ENCODE peak calls at places on chromosomes 5 and 9, in ten cellular contexts. X is mesendoderm; S is trophoblast cell; I is Peyer's patch; N is uterus; Z is psoas muscle; A is CD4-positive, alpha-beta memory T cell; L is A549; E is cardiac muscle cell; H is aorta. V is an unnamed sample. For H3K4me1, the result is how much of the 10 kb centered on the place peaks cover.

GRCh38 chr5:42799668-42800114 is 12.0 kb downstream of the SELENOP start:
- DNase-seq in L (no peak), H (no peak), N (no peak), A (no peak), S (no peak), E (no peak), X (no peak), I (no peak), Z (no peak), V (no peak)

GRCh38 chr5:119613937-119614336 is 15.4 kb upstream of the FAM170A start:
- DNase-seq in S (no peak), A (no peak), Z (no peak), E (no peak), N (no peak), X (no peak), H (no peak), I (no peak), L (no peak), V (no peak)

GRCh38 chr5:123785160-123786001 is 273.4 kb downstream of the CSNK1G3 start:
- DNase-seq in S (peak), A (no peak), N (peak), L (no peak), I (no peak), Z (no peak), X (no peak), H (no peak), E (peak), V (peak)

GRCh38 chr9:109894921-109895758 is 115.1 kb downstream of the PALM2AKAP2 start:
- DNase-seq in Z (no peak), E (no peak), X (no peak), N (no peak), H (no peak), I (no peak), L (no peak), S (no peak), A (no peak), V (no peak)

GRCh38 chr5:28862137-28862859 is 1823.9 kb upstream of the CDH9 start:
- DNase-seq in N (no peak), X (peak), I (no peak), Z (no peak), L (peak), S (no peak), E (no peak), A (no peak), H (no peak), V (no peak)

GRCh38 chr9:74755355-74755754 is 132.4 kb downstream of the TRPM6 start:
- DNase-seq in E (no peak), L (no peak), A (no peak), N (no peak), S (no peak), Z (no peak), X (no peak), I (no peak), H (no peak), V (no peak)

GRCh38 chr5:43041131-43041668 is 1.1 kb upstream of the ANXA2R start:
- DNase-seq in I (peak), A (peak), Z (peak), L (peak), E (no peak), H (no peak), N (peak), S (no peak), X (no peak), V (no peak)

GRCh38 chr5:180799902-180800801 is 2.5 kb downstream of the MGAT1 start:
- DNase-seq in N (no peak), E (no peak), I (no peak), H (no peak), A (no peak), Z (no peak), S (peak), L (peak), X (peak), V (peak)

GRCh38 chr9:70420267-70421019 is 6.0 kb upstream of the KLF9 start:
- DNase-seq in N (peak), A (no peak), I (peak), E (peak), X (peak), S (peak), Z (peak), L (peak), H (peak), V (no peak)
- H3K4me1 ChIP-seq in N (under half), A (under half), I (under half), E (under half), X (under half), S (under half), Z (half or more), L (under half), H (under half), V (under half)

DNA sequence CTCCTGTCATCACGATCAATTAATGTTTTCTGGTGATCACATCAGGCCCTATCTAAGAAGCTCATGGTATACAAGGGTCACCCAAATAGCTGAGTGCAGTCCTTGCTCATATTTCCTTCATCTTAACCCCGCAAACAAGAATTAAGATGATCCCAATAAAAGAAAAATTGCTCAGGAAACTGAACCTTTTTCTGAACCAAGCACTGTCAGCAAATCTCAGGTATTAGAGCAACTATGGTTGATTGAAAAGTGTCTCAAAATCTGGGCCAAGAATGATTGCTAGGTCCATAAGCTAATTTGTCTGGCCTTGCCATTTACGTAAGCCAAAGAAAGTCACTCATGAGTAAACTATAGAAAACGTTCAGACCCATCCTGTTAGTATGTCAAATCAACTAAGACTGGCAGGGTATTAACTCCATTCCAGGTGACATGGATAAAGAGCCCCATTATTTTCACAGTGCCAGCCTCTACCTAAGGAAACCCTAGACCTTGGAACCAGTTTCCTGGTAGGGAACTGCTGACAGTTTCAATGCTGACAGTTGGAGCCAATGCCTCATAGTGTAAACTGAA is 209.3 kb downstream of the DEPDC1B start:
- DNase-seq in H (no peak), Z (no peak), X (no peak), L (no peak), I (no peak), N (no peak), E (no peak), A (no peak), S (no peak), V (no peak)
- H3K27ac ChIP-seq in H (peak), Z (no peak), X (no peak), L (peak), I (no peak), N (no peak), E (no peak), A (no peak), S (no peak), V (peak)

GRCh38 chr9:72945391-72945790 is 7.5 kb downstream of the ALDH1A1 start:
- DNase-seq in A (no peak), E (no peak), S (no peak), I (no peak), H (no peak), N (no peak), L (peak), Z (no peak), X (no peak), V (no peak)

GRCh38 chr9:72947987-72948465 is 4.8 kb downstream of the ALDH1A1 start:
- DNase-seq in S (no peak), N (no peak), Z (no peak), L (peak), A (no peak), H (no peak), X (peak), I (no peak), E (no peak), V (no peak)

GRCh38 chr9:72948906-72949582 is 3.8 kb downstream of the ALDH1A1 start:
- DNase-seq in I (no peak), S (no peak), Z (no peak), L (peak), E (no peak), X (no peak), N (no peak), A (no peak), H (no peak), V (no peak)

GRCh38 chr9:72946318-72946717 is 6.5 kb downstream of the ALDH1A1 start:
- DNase-seq in I (no peak), H (no peak), A (no peak), Z (no peak), N (no peak), S (no peak), E (no peak), X (no peak), L (peak), V (no peak)

DNA sequence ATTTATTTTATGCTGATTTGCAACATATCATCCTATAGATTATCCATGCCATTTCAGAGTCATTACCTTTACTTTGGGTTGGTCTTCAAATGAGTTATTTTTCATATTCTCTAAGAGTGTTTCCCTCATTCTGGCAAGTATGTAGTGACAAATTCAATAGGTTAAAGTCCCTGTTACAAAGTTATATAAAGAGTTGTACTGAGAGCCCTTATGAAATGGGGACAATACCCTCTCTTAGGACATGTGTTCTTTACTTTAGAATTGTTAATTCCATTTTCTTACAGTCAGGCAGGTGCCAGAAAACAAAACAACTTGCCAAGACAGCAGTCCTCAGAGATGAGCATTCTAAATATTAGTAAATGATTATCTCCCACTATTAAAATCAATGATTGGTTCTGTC is 6.0 kb downstream of the ALDH1A1 start:
- DNase-seq in I (no peak), A (no peak), L (peak), Z (no peak), X (no peak), H (no peak), E (no peak), N (no peak), S (no peak), V (no peak)
- H3K4me1 ChIP-seq in I (under half), A (under half), L (under half), Z (under half), X (under half), H (under half), E (under half), N (under half), S (under half), V (under half)

GRCh38 chr9:128073260-128073886 is 5.3 kb downstream of the SLC25A25 start:
- DNase-seq in H (no peak), S (no peak), I (no peak), X (no peak), Z (no peak), N (peak), E (no peak), A (no peak), L (no peak), V (no peak)
- H3K27ac ChIP-seq in H (peak), S (no peak), I (peak), X (no peak), Z (peak), N (peak), E (peak), A (peak), L (peak), V (no peak)

GRCh38 chr5:148790545-148791333 is 35.7 kb upstream of the ADRB2 start:
- DNase-seq in S (no peak), E (no peak), N (no peak), A (no peak), H (no peak), L (no peak), I (no peak), Z (no peak), X (no peak), V (peak)
- H3K4me1 ChIP-seq in S (under half), E (under half), N (under half), A (under half), H (under half), L (under half), I (under half), Z (under half), X (under half), V (under half)

DNA sequence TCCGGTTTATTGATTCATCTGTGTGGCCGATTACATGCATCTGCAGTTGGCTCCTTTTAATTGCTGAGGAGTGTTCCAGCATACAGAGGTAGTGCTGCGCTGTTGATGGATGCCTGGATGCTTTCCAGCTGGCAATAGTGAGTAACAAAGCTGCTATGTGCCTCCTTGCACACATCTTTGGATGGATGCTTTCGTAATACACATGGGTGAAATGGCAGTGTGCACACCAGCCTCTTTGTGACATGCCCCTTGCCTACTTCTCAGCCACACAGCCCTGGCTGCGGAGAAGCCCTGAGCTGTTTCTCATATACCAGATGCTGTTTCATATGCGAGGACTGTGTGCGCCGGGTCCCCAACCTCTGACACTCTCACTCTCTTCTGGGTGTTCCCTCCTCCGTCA is 151.0 kb downstream of the GADD45G start:
- DNase-seq in I (no peak), L (no peak), E (no peak), H (no peak), N (no peak), Z (no peak), X (no peak), A (no peak), S (peak), V (peak)
- H3K27ac ChIP-seq in I (no peak), L (no peak), E (no peak), H (no peak), N (no peak), Z (no peak), X (no peak), A (no peak), S (no peak), V (no peak)

GRCh38 chr5:96875805-96876291 is 452 bp upstream of the ERAP2 start:
- DNase-seq in Z (no peak), S (peak), I (no peak), A (peak), L (no peak), E (no peak), X (peak), H (no peak), N (no peak), V (no peak)
- H3K4me1 ChIP-seq in Z (under half), S (under half), I (under half), A (half or more), L (under half), E (under half), X (under half), H (under half), N (under half), V (under half)

DNA sequence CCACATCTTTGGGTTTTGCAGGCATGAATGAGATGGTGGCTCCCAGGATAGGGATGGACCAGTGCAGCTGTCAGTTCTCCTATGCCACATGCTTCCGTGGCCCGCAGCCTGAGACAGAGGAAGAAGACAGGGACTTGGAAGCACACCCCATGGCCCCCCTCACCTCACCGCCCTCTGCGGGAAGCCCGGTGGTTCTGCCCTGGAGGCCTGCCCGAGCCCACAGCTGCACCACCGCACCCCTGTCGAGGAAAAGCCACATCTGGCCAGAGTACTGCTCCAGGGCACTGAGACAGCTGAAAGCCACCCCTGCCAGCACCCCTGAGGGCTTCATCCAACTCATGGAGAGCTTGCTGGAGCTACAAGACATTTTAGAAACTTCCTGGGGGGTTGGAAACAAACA is 7.6 kb upstream of the TRMT10B start:
- DNase-seq in E (no peak), H (no peak), X (no peak), N (no peak), I (no peak), L (no peak), A (no peak), S (no peak), Z (no peak), V (no peak)
- H3K27ac ChIP-seq in E (no peak), H (no peak), X (no peak), N (no peak), I (no peak), L (no peak), A (no peak), S (no peak), Z (no peak), V (no peak)

GRCh38 chr5:72465068-72465467 is 42.1 kb downstream of the ZNF366 start:
- DNase-seq in H (no peak), N (no peak), E (no peak), I (no peak), A (no peak), S (no peak), Z (no peak), X (no peak), L (no peak), V (no peak)

GRCh38 chr5:72467987-72468386 is 39.2 kb downstream of the ZNF366 start:
- DNase-seq in Z (no peak), X (no peak), I (no peak), A (no peak), N (no peak), S (peak), L (no peak), E (no peak), H (no peak), V (peak)

GRCh38 chr5:72465601-72466563 is 41.3 kb downstream of the ZNF366 start:
- DNase-seq in E (no peak), Z (no peak), H (no peak), I (no peak), S (no peak), N (no peak), A (no peak), X (no peak), L (no peak), V (peak)

GRCh38 chr5:72468606-72469005 is 38.6 kb downstream of the ZNF366 start:
- DNase-seq in N (no peak), S (no peak), L (no peak), H (no peak), I (no peak), Z (no peak), E (no peak), X (no peak), A (no peak), V (no peak)

DNA sequence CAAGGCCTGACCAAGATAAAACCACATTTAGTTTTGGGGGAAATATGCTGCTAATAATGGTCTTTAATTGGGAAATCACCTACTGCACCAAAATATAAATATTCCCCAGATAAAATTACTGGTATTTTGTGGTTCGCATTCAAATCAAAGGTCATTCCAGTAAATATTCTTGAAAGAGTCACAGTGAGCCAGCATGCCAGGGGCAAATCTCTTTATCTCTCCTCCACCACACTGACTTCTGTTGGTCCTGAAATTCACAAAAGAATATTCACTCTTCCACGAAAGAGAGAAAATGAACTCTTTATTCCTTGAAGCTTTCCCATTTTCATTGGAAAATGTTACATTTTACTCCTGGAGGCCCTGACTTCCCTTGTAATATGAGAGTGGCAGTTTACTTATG is 39.8 kb downstream of the ZNF366 start:
- DNase-seq in H (no peak), N (no peak), X (no peak), S (peak), A (no peak), Z (no peak), I (no peak), E (no peak), L (no peak), V (no peak)
- H3K4me1 ChIP-seq in H (under half), N (under half), X (under half), S (under half), A (under half), Z (half or more), I (under half), E (under half), L (under half), V (under half)

V was measured in foreskin keratinocyte.